ENCODE peak calls at places on chromosomes 7 and 10, in four cellular contexts. E, Z, N and J are unnamed samples.

GRCh38 chr7:539731-540411 is 20.2 kb upstream of the PDGFA start:
- DNase-seq in Z (no peak), E (no peak), N (no peak), J (no peak)

GRCh38 chr7:101952355-101953247 is 135.2 kb downstream of the CUX1 start:
- DNase-seq in Z (peak; percentile 95), E (no peak), N (peak; percentile 26), J (no peak)

GRCh38 chr7:143284591-143285453 is at the start of gene TMEM139:
- DNase-seq in N (no peak), E (no peak), Z (no peak), J (no peak)

GRCh38 chr10:84293171-84293570 is 35.2 kb upstream of the CCSER2 start:
- DNase-seq in E (no peak), N (no peak), Z (no peak), J (no peak)

GRCh38 chr10:94146313-94146712 is 152.6 kb downstream of the PLCE1 start:
- DNase-seq in N (no peak), Z (no peak), E (no peak), J (no peak)

GRCh38 chr7:69526570-69526969 is 71.7 kb upstream of the AUTS2 start:
- DNase-seq in E (no peak), N (no peak), Z (no peak), J (no peak)

GRCh38 chr7:132206594-132206993 is 369.7 kb downstream of the PLXNA4 start:
- DNase-seq in E (no peak), N (no peak), Z (no peak), J (no peak)

GRCh38 chr10:110686941-110687340 is 42.8 kb downstream of the RBM20 start:
- DNase-seq in Z (no peak), E (no peak), N (no peak), J (no peak)

GRCh38 chr7:156318426-156318825 is 322.1 kb upstream of the RNF32 start:
- DNase-seq in Z (no peak), N (no peak), E (no peak), J (no peak)

GRCh38 chr10:129161184-129161583 is 305.9 kb upstream of the MGMT start:
- DNase-seq in Z (peak; percentile 42), N (no peak), E (no peak), J (no peak)

GRCh38 chr7:80923211-80923612 is 4.4 kb upstream of the SEMA3C start:
- DNase-seq in N (no peak), Z (no peak), E (no peak), J (no peak)

GRCh38 chr7:134865001-134865845 is 85.8 kb downstream of the CALD1 start:
- DNase-seq in E (no peak), N (no peak), Z (no peak), J (peak; percentile 20)

GRCh38 chr7:76515999-76516443 is 5.7 kb downstream of the UPK3B start:
- DNase-seq in Z (no peak), E (no peak), N (peak; percentile 83), J (no peak)

GRCh38 chr7:130365511-130366441 is 14.5 kb upstream of the CPA1 start:
- DNase-seq in Z (no peak), N (no peak), E (no peak), J (no peak)

GRCh38 chr10:102072867-102073527 is 7.8 kb downstream of the HPS6 start:
- DNase-seq in Z (peak; percentile 82), E (peak; percentile 65), N (peak; percentile 86), J (peak; percentile 82)

GRCh38 chr7:30596043-30596641 is 1.5 kb downstream of the GARS1 start:
- DNase-seq in Z (peak; percentile 41), E (no peak), N (no peak), J (no peak)

GRCh38 chr10:44799971-44800370 is 111.2 kb upstream of the TMEM72 start:
- DNase-seq in E (no peak), Z (no peak), N (no peak), J (no peak)

GRCh38 chr7:117673839-117674238 is 194.0 kb downstream of the CFTR start:
- DNase-seq in N (no peak), Z (peak; percentile 17), E (no peak), J (no peak)

GRCh38 chr7:70795948-70796347 is 336.0 kb upstream of the GALNT17 start:
- DNase-seq in E (no peak), N (no peak), Z (no peak), J (no peak)

GRCh38 chr10:20891338-20891714 is 5.8 kb downstream of the NEBL start:
- DNase-seq in N (no peak), Z (no peak), E (no peak), J (no peak)

GRCh38 chr10:91520657-91521056 is 110.5 kb downstream of the HECTD2 start:
- DNase-seq in Z (no peak), N (no peak), E (no peak), J (no peak)

GRCh38 chr10:118002581-118002980 is 44.2 kb downstream of the RAB11FIP2 start:
- DNase-seq in E (no peak), Z (no peak), N (no peak), J (no peak)

GRCh38 chr10:7405637-7406036 is 5.2 kb downstream of the SFMBT2 start:
- DNase-seq in E (no peak), N (no peak), Z (peak; percentile 83), J (no peak)

GRCh38 chr7:117019287-117019686 is 66.0 kb downstream of the ST7 start:
- DNase-seq in Z (no peak), E (no peak), N (no peak), J (no peak)

GRCh38 chr10:77737608-77738007 is 100.0 kb upstream of the KCNMA1 start:
- DNase-seq in N (no peak), E (no peak), Z (peak; percentile 47), J (no peak)

GRCh38 chr7:22582860-22583640 is 83.1 kb upstream of the STEAP1B start:
- DNase-seq in N (no peak), E (no peak), Z (no peak), J (no peak)

GRCh38 chr10:49153971-49154370 is 20.1 kb upstream of the FAM170B start:
- DNase-seq in E (no peak), Z (no peak), N (no peak), J (no peak)

GRCh38 chr10:11810313-11810766 is 12.8 kb upstream of the PROSER2 start:
- DNase-seq in N (no peak), Z (peak; percentile 15), E (no peak), J (no peak)

GRCh38 chr10:109881481-109881880 is 41.8 kb downstream of the XPNPEP1 start:
- DNase-seq in N (no peak), E (no peak), Z (no peak), J (no peak)

GRCh38 chr7:19900118-19900517 is 126.7 kb upstream of the TMEM196 start:
- DNase-seq in Z (no peak), E (no peak), N (no peak), J (no peak)